ENCODE peak calls at places on chromosome 3, in four cellular contexts. G, Q, H and B are unnamed samples.
A peak's percentile ranks its signal among the peaks of the same experiment; 100 is the strongest.

GRCh38 chr3:105518806-105519418 is 152.2 kb downstream of the ALCAM start:
- DNase-seq in G (peak; percentile 73), Q (peak; percentile 31), H (no peak), B (peak; percentile 64)

GRCh38 chr3:62556121-62556520 is 182.8 kb upstream of the FEZF2 start:
- DNase-seq in G (no peak), H (no peak), Q (no peak), B (no peak)

GRCh38 chr3:157175678-157176077 is 15.7 kb upstream of the CCNL1 start:
- DNase-seq in H (no peak), Q (peak; percentile 45), G (no peak), B (no peak)

GRCh38 chr3:11532865-11533490 is 110.7 kb downstream of the VGLL4 start:
- DNase-seq in H (no peak), Q (no peak), G (peak; percentile 79), B (no peak)

GRCh38 chr3:81300324-81300927 is 461.0 kb downstream of the GBE1 start:
- DNase-seq in G (no peak), Q (no peak), H (no peak), B (no peak)

GRCh38 chr3:48023377-48023776 is 7.2 kb upstream of the MAP4 start:
- DNase-seq in H (no peak), Q (no peak), G (peak; percentile 13), B (no peak)

GRCh38 chr3:108474581-108474980 is 35.8 kb downstream of the MYH15 start:
- DNase-seq in H (no peak), Q (no peak), G (peak; percentile 89), B (no peak)

GRCh38 chr3:4864503-4864902 is 114.7 kb upstream of the BHLHE40 start:
- DNase-seq in Q (no peak), G (no peak), H (no peak), B (no peak)

GRCh38 chr3:126897943-126898342 is 85.0 kb upstream of the PLXNA1 start:
- DNase-seq in Q (no peak), H (no peak), G (no peak), B (no peak)

GRCh38 chr3:31116651-31117050 is 222.2 kb upstream of the GADL1 start:
- DNase-seq in G (peak; percentile 50), H (no peak), Q (no peak), B (peak; percentile 4)

GRCh38 chr3:106745344-106746168 is 631.7 kb upstream of the CCDC54 start:
- DNase-seq in G (peak; percentile 76), H (no peak), Q (no peak), B (peak; percentile 79)

GRCh38 chr3:125052671-125053303 is 3.0 kb downstream of the HEG1 start:
- DNase-seq in G (peak; percentile 92), H (no peak), Q (no peak), B (peak; percentile 87)

GRCh38 chr3:109532257-109533216 is 195.2 kb upstream of the DPPA4 start:
- DNase-seq in H (no peak), G (peak; percentile 83), Q (no peak), B (peak; percentile 58)

GRCh38 chr3:179852117-179852886 is 184.4 kb downstream of the PEX5L start:
- DNase-seq in H (no peak), G (peak; percentile 92), Q (no peak), B (peak; percentile 71)

GRCh38 chr3:105829879-105830622 is 38.8 kb downstream of the CBLB start:
- DNase-seq in G (peak; percentile 44), H (no peak), Q (no peak), B (no peak)

GRCh38 chr3:53286727-53287412 is 31.0 kb upstream of the TKT start:
- DNase-seq in H (no peak), G (peak; percentile 76), Q (no peak), B (peak; percentile 23)

GRCh38 chr3:4899654-4900236 is 79.5 kb upstream of the BHLHE40 start:
- DNase-seq in H (no peak), Q (no peak), G (no peak), B (no peak)

GRCh38 chr3:101177577-101177976 is 142.8 kb downstream of the IMPG2 start:
- DNase-seq in Q (no peak), H (no peak), G (no peak), B (no peak)

GRCh38 chr3:50375200-50375931 is 16.0 kb upstream of the TMEM115 start:
- DNase-seq in G (no peak), H (no peak), Q (no peak), B (no peak)
- TF ChIP-seq CTCF in G (no peak), H (no peak), Q (no peak), B (peak; percentile 29)

GRCh38 chr3:13145131-13145825 is 72.0 kb upstream of the IQSEC1 start:
- DNase-seq in Q (no peak), H (no peak), G (no peak), B (no peak)
- TF ChIP-seq CTCF in Q (no peak), H (no peak), G (no peak), B (peak; percentile 32)

GRCh38 chr3:172596394-172596706 is 73.1 kb upstream of the TNFSF10 start:
- DNase-seq in G (no peak), H (no peak), Q (no peak), B (no peak)
- TF ChIP-seq CTCF in G (no peak), H (no peak), Q (peak; percentile 63), B (no peak)

DNA sequence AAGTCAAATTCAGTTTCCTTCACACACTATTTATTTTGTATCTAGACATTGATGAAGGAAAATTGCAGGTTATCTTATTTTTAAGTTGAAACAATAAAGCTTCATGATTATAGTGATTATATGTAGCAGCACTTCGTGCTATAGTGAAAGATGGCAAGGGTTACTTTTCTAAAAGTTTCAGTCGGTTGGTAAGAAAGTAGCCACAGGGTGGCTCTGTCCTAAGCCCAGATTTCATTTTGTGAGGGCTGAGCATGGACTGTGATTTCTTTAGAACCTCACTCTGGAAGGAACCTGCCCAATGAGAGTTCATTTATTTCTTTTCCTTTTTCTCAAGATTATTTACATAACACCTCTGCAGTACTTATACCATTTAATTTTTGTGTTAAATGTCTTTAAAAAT is 66.5 kb downstream of the NME9 start:
- DNase-seq in Q (no peak), H (no peak), G (no peak), B (no peak)
- TF ChIP-seq CTCF in Q (no peak), H (no peak), G (no peak), B (peak; percentile 35)

DNA sequence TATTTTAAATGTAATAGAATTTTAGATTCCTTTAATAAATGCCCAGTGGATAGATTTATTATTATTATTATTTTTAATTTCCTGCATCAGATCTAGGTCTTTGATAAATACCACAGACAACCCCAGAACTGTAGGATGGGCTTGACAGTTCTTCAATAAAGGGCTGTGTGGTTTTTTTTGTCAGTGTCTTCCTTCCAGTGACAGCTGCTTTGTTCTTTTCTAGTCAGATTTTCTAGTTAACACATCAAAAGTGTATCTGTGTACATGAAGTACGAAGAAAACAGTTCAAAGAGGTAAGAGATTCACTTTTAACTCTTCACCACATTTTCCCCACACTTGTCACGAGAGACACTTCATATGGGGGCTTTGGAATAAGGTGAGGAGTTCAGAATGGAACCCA is 120.4 kb downstream of the SAMMSON start:
- DNase-seq in G (no peak), Q (no peak), H (no peak), B (no peak)
- TF ChIP-seq CTCF in G (no peak), Q (no peak), H (no peak), B (no peak)

DNA sequence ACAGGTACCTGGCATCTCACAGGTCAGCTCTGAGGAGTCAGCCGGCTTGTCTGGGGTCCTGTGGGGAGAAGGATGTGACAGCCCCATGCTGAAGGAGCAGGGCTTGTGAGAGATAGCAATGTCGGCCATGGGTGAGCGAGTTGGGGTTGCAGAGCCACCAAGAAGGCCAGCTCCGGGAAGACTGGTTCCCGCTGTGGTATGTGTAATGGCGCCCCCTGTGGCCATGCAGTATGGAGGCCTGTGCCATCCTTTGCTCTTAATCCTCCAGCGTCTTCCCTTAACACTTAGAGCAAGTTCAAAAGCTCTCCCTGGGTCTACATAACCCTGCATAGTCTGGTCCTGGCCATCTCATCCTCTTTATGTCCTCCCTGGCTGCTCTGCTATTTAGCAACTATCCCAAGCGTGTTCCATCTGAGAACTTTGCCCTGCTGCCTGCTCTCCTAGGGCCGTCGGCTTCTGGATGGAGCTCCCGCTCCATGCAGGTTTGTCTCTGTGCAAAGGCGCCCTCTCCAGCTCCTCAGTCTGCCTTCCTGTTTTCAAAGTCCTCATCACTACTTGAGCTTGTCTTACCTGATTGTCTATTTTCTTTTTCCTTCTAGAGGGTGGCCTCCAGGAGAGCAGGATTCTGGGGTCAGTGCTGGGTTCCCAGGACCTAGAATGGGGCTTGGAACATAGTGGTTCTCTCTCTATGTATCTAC is 40.8 kb upstream of the IQCF6 start:
- DNase-seq in Q (no peak), H (no peak), G (no peak), B (no peak)
- TF ChIP-seq CTCF in Q (no peak), H (no peak), G (no peak), B (peak; percentile 68)

GRCh38 chr3:60755094-60755493 is 496.2 kb downstream of the FHIT start:
- DNase-seq in H (no peak), G (no peak), Q (no peak), B (no peak)
- TF ChIP-seq CTCF in H (no peak), G (no peak), Q (no peak), B (peak; percentile 52)

DNA sequence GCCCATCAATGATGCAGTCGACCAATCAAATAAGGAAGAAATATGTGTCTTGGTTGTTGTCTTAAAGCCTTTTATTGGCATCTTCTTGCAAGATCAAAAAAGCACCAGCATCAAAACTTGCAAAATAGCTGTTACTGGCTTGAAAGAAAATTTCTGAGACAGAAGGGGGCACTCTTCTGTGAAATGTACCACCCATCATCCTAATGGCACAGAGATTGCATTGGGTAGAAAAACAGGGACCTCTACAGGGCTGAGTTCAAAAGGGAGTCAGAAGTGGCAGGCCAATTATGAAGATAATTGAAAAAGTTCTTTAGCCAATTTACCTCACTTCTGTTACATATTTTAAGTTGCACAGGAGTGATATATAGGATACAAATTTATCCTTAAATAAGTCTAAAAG is 122.3 kb upstream of the GPR149 start:
- DNase-seq in G (no peak), Q (no peak), H (no peak), B (no peak)
- TF ChIP-seq CTCF in G (no peak), Q (no peak), H (no peak), B (no peak)

GRCh38 chr3:113156816-113157333 is 54.5 kb upstream of the BOC start:
- DNase-seq in Q (no peak), H (no peak), G (no peak), B (no peak)
- TF ChIP-seq CTCF in Q (no peak), H (no peak), G (no peak), B (no peak)

GRCh38 chr3:155981669-155982068 is 111.2 kb downstream of the GMPS start:
- DNase-seq in H (no peak), G (peak; percentile 13), Q (no peak), B (no peak)

GRCh38 chr3:155989536-155989935 is 119.1 kb downstream of the GMPS start:
- DNase-seq in H (no peak), G (no peak), Q (no peak), B (no peak)

GRCh38 chr3:155979746-155980145 is 109.3 kb downstream of the GMPS start:
- DNase-seq in G (peak; percentile 61), H (no peak), Q (no peak), B (no peak)

GRCh38 chr3:155984791-155985417 is 114.5 kb downstream of the GMPS start:
- DNase-seq in H (no peak), Q (no peak), G (no peak), B (no peak)

GRCh38 chr3:155983834-155984474 is 113.5 kb downstream of the GMPS start:
- DNase-seq in G (peak; percentile 30), H (no peak), Q (no peak), B (no peak)
- TF ChIP-seq CTCF in G (peak; percentile 32), H (no peak), Q (no peak), B (peak; percentile 26)